ENCODE peak calls at places on chromosome 4, in seven cellular contexts. S, K, B, F, E, V and H are unnamed samples.

GRCh38 chr4:22473268-22473667 is 42.6 kb downstream of the ADGRA3 start:
- DNase-seq in V (no peak), S (peak; percentile 75), F (no peak), B (no peak), K (no peak), E (peak; percentile 93), H (no peak)

GRCh38 chr4:76011700-76012387 is 4.5 kb upstream of the CXCL9 start:
- DNase-seq in B (no peak), F (no peak), K (peak; percentile 51), S (peak; percentile 91), E (peak; percentile 71), V (no peak), H (peak; percentile 59)

GRCh38 chr4:105061720-105062119 is 85.0 kb upstream of the TET2 start:
- DNase-seq in V (no peak), B (no peak), F (no peak), K (no peak), E (no peak), S (no peak), H (no peak)

GRCh38 chr4:19987746-19988145 is 264.0 kb upstream of the SLIT2 start:
- DNase-seq in K (no peak), V (no peak), S (peak; percentile 75), B (no peak), F (no peak), E (peak; percentile 49), H (peak; percentile 52)

GRCh38 chr4:78720994-78721677 is 55.0 kb upstream of the BMP2K start:
- DNase-seq in K (no peak), F (no peak), B (peak; percentile 81), V (no peak), E (no peak), S (no peak), H (no peak)

GRCh38 chr4:118281611-118282442 is 71.0 kb downstream of the PRSS12 start:
- DNase-seq in B (no peak), V (no peak), E (peak; percentile 53), S (peak; percentile 63), F (no peak), K (no peak), H (peak; percentile 61)

GRCh38 chr4:173500841-173501591 is 29.0 kb downstream of the HAND2 start:
- DNase-seq in E (no peak), S (no peak), F (no peak), K (peak; percentile 68), B (no peak), V (no peak), H (no peak)

GRCh38 chr4:16226816-16227461 is 668 bp upstream of the TAPT1 start:
- DNase-seq in V (peak; percentile 73), E (peak; percentile 19), B (peak; percentile 36), S (no peak), K (peak; percentile 71), F (peak; percentile 85), H (no peak)

GRCh38 chr4:182855877-182856276 is 61.3 kb downstream of the DCTD start:
- DNase-seq in S (no peak), F (no peak), V (no peak), K (no peak), B (no peak), E (no peak), H (no peak)

GRCh38 chr4:101400096-101400495 is 52.8 kb upstream of the PPP3CA start:
- DNase-seq in S (peak; percentile 78), F (no peak), K (no peak), E (no peak), V (no peak), B (no peak), H (no peak)

GRCh38 chr4:110270492-110271197 is 72.2 kb upstream of the ELOVL6 start:
- DNase-seq in F (no peak), E (peak; percentile 80), B (no peak), S (peak; percentile 67), K (no peak), V (no peak), H (peak; percentile 22)

GRCh38 chr4:24080871-24081270 is 191.0 kb upstream of the PPARGC1A start:
- DNase-seq in B (no peak), V (no peak), F (no peak), S (no peak), K (no peak), E (peak; percentile 51), H (no peak)

GRCh38 chr4:189823611-189824010 is 117.1 kb upstream of the FRG1 start:
- DNase-seq in F (no peak), V (peak; percentile 75), E (no peak), S (no peak), K (no peak), B (no peak), H (no peak)

GRCh38 chr4:183729430-183730328 is 70.6 kb downstream of the TRAPPC11 start:
- DNase-seq in K (no peak), E (no peak), S (peak; percentile 70), B (no peak), V (no peak), F (no peak), H (no peak)

GRCh38 chr4:16140520-16141249 is 56.9 kb upstream of the PROM1 start:
- DNase-seq in V (no peak), F (no peak), B (no peak), K (no peak), S (peak; percentile 68), E (peak; percentile 73), H (peak; percentile 70)

GRCh38 chr4:168560835-168561210 is 64.0 kb downstream of the PALLD start:
- DNase-seq in V (no peak), K (no peak), F (no peak), S (no peak), B (no peak), E (no peak), H (no peak)

GRCh38 chr4:77175201-77175610 is 18.2 kb downstream of the CCNG2 start:
- DNase-seq in K (peak; percentile 86), S (no peak), V (no peak), B (no peak), E (no peak), F (no peak), H (no peak)

GRCh38 chr4:78774395-78774794 is 1.8 kb upstream of the BMP2K start:
- DNase-seq in F (no peak), B (peak; percentile 50), S (peak; percentile 49), V (no peak), E (no peak), K (no peak), H (no peak)

GRCh38 chr4:113584407-113585150 is 177.0 kb downstream of the CAMK2D start:
- DNase-seq in E (peak; percentile 70), K (peak; percentile 65), S (peak; percentile 83), V (no peak), F (no peak), B (no peak), H (no peak)

GRCh38 chr4:17577660-17578481 is 873 bp downstream of the LAP3 start:
- DNase-seq in V (peak; percentile 59), F (peak; percentile 80), E (peak; percentile 23), K (peak; percentile 18), S (peak; percentile 4), B (peak; percentile 35), H (no peak)

GRCh38 chr4:184104419-184105101 is 113.1 kb downstream of the ENPP6 start:
- DNase-seq in E (no peak), B (no peak), V (no peak), K (no peak), F (no peak), S (no peak), H (no peak)

GRCh38 chr4:3304831-3305609 is 12.2 kb downstream of the RGS12 start:
- DNase-seq in B (no peak), F (no peak), E (peak; percentile 43), S (peak; percentile 52), K (no peak), V (peak; percentile 45), H (no peak)

GRCh38 chr4:169015237-169015636 is 5.2 kb upstream of the CBR4 start:
- DNase-seq in V (no peak), E (no peak), K (peak; percentile 14), F (no peak), B (no peak), S (no peak), H (no peak)

GRCh38 chr4:173002840-173003561 is 165.6 kb upstream of the GALNT7 start:
- DNase-seq in B (no peak), E (no peak), F (no peak), K (no peak), V (no peak), S (no peak), H (no peak)

GRCh38 chr4:113869743-113870375 is 108.3 kb upstream of the CAMK2D start:
- DNase-seq in K (no peak), S (peak; percentile 74), E (peak; percentile 18), B (peak; percentile 69), F (no peak), V (no peak), H (no peak)

GRCh38 chr4:124631760-124632159 is 80.8 kb downstream of the ANKRD50 start:
- DNase-seq in K (no peak), V (no peak), F (no peak), B (peak; percentile 86), E (peak; percentile 91), S (peak; percentile 98), H (peak; percentile 94)

GRCh38 chr4:28443786-28444412 is 1583.3 kb downstream of the STIM2 start:
- DNase-seq in B (no peak), K (peak; percentile 45), F (no peak), V (peak; percentile 47), E (no peak), S (peak; percentile 15), H (peak; percentile 3)

GRCh38 chr4:170610464-170610863 is 520.7 kb upstream of the AADAT start:
- DNase-seq in V (no peak), S (no peak), K (no peak), F (no peak), E (no peak), B (no peak), H (no peak)
- TF ChIP-seq CTCF in V (no peak), S (no peak), K (no peak), F (no peak), E (no peak), B (no peak), H (no peak)

GRCh38 chr4:6727081-6727942 is 11.3 kb downstream of the BLOC1S4 start:
- DNase-seq in B (no peak), V (peak; percentile 90), E (no peak), F (no peak), S (no peak), K (peak; percentile 27), H (no peak)
- H3K4me3 ChIP-seq in B (no peak overlapping the region), V (peak overlapping the region; percentile 28), E (no peak overlapping the region), F (no peak overlapping the region), S (no peak overlapping the region), K (no peak overlapping the region), H (no peak overlapping the region)

DNA sequence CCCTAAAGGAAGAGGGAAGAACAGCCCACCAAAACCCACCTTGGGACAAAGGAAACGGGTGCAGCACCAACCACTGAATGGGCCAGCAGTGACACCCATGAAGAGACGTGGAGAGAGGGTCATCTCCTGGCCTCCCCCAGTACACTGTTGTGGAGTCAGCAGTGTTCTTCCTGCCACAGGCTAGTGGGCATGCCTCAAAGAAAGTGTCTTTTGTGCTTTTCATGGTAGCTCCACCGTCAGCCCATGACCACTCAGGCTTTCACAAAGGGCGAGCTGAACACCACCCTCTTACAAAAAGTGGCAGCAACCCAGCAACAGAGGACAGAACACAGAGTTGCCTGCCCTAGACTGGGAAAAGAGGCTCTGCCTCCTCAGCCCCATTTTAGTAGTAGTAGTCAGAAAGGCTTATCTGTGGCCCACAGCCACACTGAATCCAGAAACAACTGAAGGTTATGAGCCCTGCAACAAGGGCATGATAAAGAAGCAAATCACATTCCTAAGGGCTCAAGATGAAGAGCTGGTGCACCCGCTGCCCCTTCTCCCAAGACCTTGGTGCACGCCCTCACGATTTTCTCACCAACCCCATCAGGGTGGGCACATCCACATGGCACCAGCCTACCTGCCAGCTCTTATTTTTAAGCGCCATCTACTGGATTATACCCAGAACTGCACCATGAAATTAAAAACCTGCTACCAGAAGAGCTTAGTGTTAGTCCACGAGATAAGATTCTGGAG is 53.1 kb downstream of the RAB28 start:
- DNase-seq in F (no peak), S (no peak), E (no peak), K (peak; percentile 74), V (no peak), B (no peak), H (no peak)
- TF ChIP-seq CTCF in F (no peak), S (peak; percentile 14), E (no peak), K (peak; percentile 87), V (no peak), B (peak; percentile 50), H (peak; percentile 19)

GRCh38 chr4:180059216-180059881 is 2183.9 kb upstream of the TENM3 start:
- DNase-seq in B (peak; percentile 54), V (peak; percentile 59), S (no peak), F (no peak), E (peak; percentile 16), K (peak; percentile 55), H (no peak)
- H3K4me3 ChIP-seq in B (peak overlapping the region; percentile 67), V (peak overlapping the region; percentile 71), S (peak overlapping the region; percentile 41), F (peak overlapping the region; percentile 60), E (peak overlapping the region; percentile 56), K (peak overlapping the region; percentile 92), H (peak overlapping the region; percentile 19)